ENCODE peak calls at places on chromosomes 13 and 19, in five cellular contexts. G is GM12878, S is A549, K is HepG2, X is K562. O is an unnamed sample.

GRCh38 chr13:52931913-52932312 is 83.5 kb upstream of the PCDH8 start:
- DNase-seq in G (no peak), S (no peak), K (no peak), X (no peak), O (no peak)

GRCh38 chr19:17950310-17951150 is 16.4 kb upstream of the KCNN1 start:
- DNase-seq in G (no peak), S (no peak), K (no peak), X (peak; percentile 45), O (no peak)

GRCh38 chr13:33657274-33657673 is 160.7 kb upstream of the RFC3 start:
- DNase-seq in G (no peak), S (no peak), K (no peak), X (no peak), O (no peak)

GRCh38 chr19:17348700-17349099 is 11.3 kb downstream of the GTPBP3 start:
- DNase-seq in G (no peak), S (peak; percentile 62), K (peak; percentile 42), X (peak; percentile 16), O (no peak)

GRCh38 chr19:49442793-49443365 is 1.6 kb upstream of the SLC17A7 start:
- DNase-seq in G (no peak), S (peak; percentile 97), K (peak; percentile 86), X (peak; percentile 87), O (peak; percentile 67)

GRCh38 chr13:73844986-73845385 is 289.2 kb downstream of the KLF12 start:
- DNase-seq in G (no peak), S (no peak), K (no peak), X (no peak), O (no peak)

GRCh38 chr13:98853791-98854191 is 101.3 kb upstream of the SLC15A1 start:
- DNase-seq in G (peak; percentile 80), S (no peak), K (no peak), X (no peak), O (no peak)

GRCh38 chr13:107427531-107427930 is 787.8 kb downstream of the LIG4 start:
- DNase-seq in G (no peak), S (no peak), K (no peak), X (no peak), O (no peak)

GRCh38 chr13:109479991-109480696 is 306.2 kb downstream of the IRS2 start:
- DNase-seq in G (no peak), S (no peak), K (no peak), X (no peak), O (no peak)

GRCh38 chr13:32330438-32330837 is 15.1 kb downstream of the BRCA2 start:
- DNase-seq in G (no peak), S (no peak), K (no peak), X (no peak), O (no peak)

GRCh38 chr13:110107568-110108347 is 199.2 kb downstream of the COL4A1 start:
- DNase-seq in G (no peak), S (peak; percentile 33), K (no peak), X (no peak), O (peak; percentile 66)

GRCh38 chr19:35085947-35086346 is 29.7 kb upstream of the FXYD3 start:
- DNase-seq in G (peak; percentile 42), S (no peak), K (no peak), X (no peak), O (no peak)

DNA sequence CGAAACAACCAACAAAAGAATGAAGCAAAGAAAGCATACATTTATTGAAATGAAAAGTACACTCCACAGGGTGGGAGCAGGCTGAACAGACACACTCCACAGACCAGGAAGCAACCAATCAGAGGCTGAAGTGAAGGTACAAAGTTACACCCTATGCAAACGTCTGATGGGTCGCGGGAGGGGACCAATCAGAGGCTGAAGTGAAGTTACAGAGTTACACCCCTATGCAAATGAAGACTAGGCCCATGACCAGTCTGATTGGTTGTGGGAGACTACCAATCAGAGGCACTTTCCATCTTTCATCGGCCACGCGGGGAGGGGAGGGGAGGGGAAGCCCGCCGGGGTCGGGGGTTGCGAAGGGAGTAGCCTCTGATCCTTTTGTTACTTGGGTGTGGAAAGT is 12.4 kb upstream of the FBL start:
- DNase-seq in G (no peak), S (peak; percentile 65), K (peak; percentile 35), X (no peak), O (no peak)
- TF ChIP-seq CTCF in G (no peak), S (no peak), K (no peak), X (no peak), O (no peak)

DNA sequence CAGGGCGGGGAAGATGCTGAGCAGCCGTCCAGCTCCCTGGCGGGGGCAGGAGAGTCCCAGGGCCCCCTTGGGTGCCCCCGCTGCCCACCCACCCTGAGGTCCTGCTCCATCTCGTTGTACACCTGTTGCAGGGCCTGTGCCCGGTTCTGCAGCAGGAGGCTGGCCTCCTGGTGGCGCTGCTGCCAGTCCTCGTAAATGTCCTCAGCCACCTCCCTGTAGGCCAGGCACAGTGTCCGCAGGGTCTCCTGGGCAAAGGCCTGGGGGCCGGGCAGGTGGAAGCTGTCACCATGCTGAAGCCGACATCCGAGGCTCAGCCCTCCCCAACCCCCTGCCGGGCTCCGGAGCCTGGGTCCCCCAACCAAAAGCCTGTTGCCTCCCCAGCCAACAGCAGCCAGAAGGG is 20.2 kb downstream of the ATP8B3 start:
- DNase-seq in G (no peak), S (no peak), K (no peak), X (no peak), O (no peak)
- TF ChIP-seq MYC in G (no peak), S (no peak), K (no peak), X (no peak), O (no peak)

GRCh38 chr13:21674271-21675009 is 3.6 kb downstream of the FGF9 start:
- DNase-seq in G (no peak), S (no peak), K (no peak), X (peak; percentile 29), O (peak; percentile 45)
- H3K4me3 ChIP-seq in G (peak overlapping the region; percentile 86), S (peak overlapping the region; percentile 55), K (peak overlapping the region; percentile 52), X (no peak overlapping the region), O (peak overlapping the region; percentile 38)

GRCh38 chr13:75800545-75800944 is 164.4 kb downstream of the LMO7 start:
- DNase-seq in G (no peak), S (peak; percentile 33), K (no peak), X (no peak), O (peak; percentile 6)
- TF ChIP-seq CTCF in G (peak; percentile 11), S (peak; percentile 34), K (no peak), X (no peak), O (no peak)

GRCh38 chr13:44843403-44843802 is 145.9 kb downstream of the NUFIP1 start:
- DNase-seq in G (no peak), S (no peak), K (no peak), X (no peak), O (peak; percentile 56)
- TF ChIP-seq MYC in G (no peak), S (no peak), K (no peak), X (no peak), O (no peak)

GRCh38 chr13:113969973-113970611 is 3.8 kb downstream of the C13orf46 start:
- DNase-seq in G (no peak), S (no peak), K (no peak), X (no peak), O (no peak)
- H3K4me3 ChIP-seq in G (no peak overlapping the region), S (no peak overlapping the region), K (no peak overlapping the region), X (no peak overlapping the region), O (no peak overlapping the region)

O was measured in NB4.